ENCODE peak calls at places on chromosomes 12 and 14, in six cellular contexts. One of them, this sample, is unnamed.

GRCh38 chr12:54355104-54355815 is 9.0 kb downstream of the GPR84 start:
- DNase-seq in IMR-90: no peak
- DNase-seq in A549: no peak
- DNase-seq in transverse colon: no peak
- DNase-seq in esophagus squamous epithelium: no peak
- DNase-seq in erythroblast: no peak
- DNase-seq in this sample: no peak

GRCh38 chr14:80988742-80989429 is 33.5 kb downstream of the TSHR start:
- DNase-seq in A549: no peak
- DNase-seq in esophagus squamous epithelium: no peak
- DNase-seq in transverse colon: no peak
- DNase-seq in IMR-90: peak
- DNase-seq in erythroblast: no peak
- DNase-seq in this sample: no peak

GRCh38 chr14:87944987-87945604 is 47.9 kb downstream of the GALC start:
- DNase-seq in erythroblast: peak
- DNase-seq in IMR-90: peak
- DNase-seq in esophagus squamous epithelium: no peak
- DNase-seq in transverse colon: no peak
- DNase-seq in A549: peak
- DNase-seq in this sample: no peak

GRCh38 chr14:96100171-96101064 is 61.3 kb downstream of the C14orf132 start:
- DNase-seq in IMR-90: peak
- DNase-seq in transverse colon: peak
- DNase-seq in erythroblast: peak
- DNase-seq in A549: peak
- DNase-seq in esophagus squamous epithelium: no peak
- DNase-seq in this sample: no peak

GRCh38 chr12:104668274-104668718 is 211.5 kb downstream of the CHST11 start:
- DNase-seq in A549: no peak
- DNase-seq in transverse colon: peak
- DNase-seq in erythroblast: peak
- DNase-seq in esophagus squamous epithelium: no peak
- DNase-seq in IMR-90: peak
- DNase-seq in this sample: no peak

GRCh38 chr12:24853588-24853987 is 95.3 kb downstream of the BCAT1 start:
- DNase-seq in IMR-90: peak
- DNase-seq in transverse colon: no peak
- DNase-seq in erythroblast: no peak
- DNase-seq in A549: no peak
- DNase-seq in esophagus squamous epithelium: no peak
- DNase-seq in this sample: no peak

GRCh38 chr12:109595321-109595902 is 21.8 kb downstream of the MVK start:
- DNase-seq in A549: no peak
- DNase-seq in erythroblast: no peak
- DNase-seq in esophagus squamous epithelium: no peak
- DNase-seq in transverse colon: no peak
- DNase-seq in IMR-90: no peak
- DNase-seq in this sample: no peak

GRCh38 chr14:59354666-59355065 is 110.5 kb downstream of the GPR135 start:
- DNase-seq in IMR-90: peak
- DNase-seq in A549: no peak
- DNase-seq in transverse colon: no peak
- DNase-seq in erythroblast: no peak
- DNase-seq in esophagus squamous epithelium: no peak
- DNase-seq in this sample: no peak

GRCh38 chr12:24742378-24742777 is 206.5 kb downstream of the BCAT1 start:
- DNase-seq in erythroblast: no peak
- DNase-seq in A549: no peak
- DNase-seq in IMR-90: no peak
- DNase-seq in transverse colon: peak
- DNase-seq in esophagus squamous epithelium: no peak
- DNase-seq in this sample: no peak

GRCh38 chr12:124457287-124458219 is 109.9 kb downstream of the NCOR2 start:
- DNase-seq in A549: no peak
- DNase-seq in IMR-90: peak
- DNase-seq in erythroblast: peak
- DNase-seq in transverse colon: peak
- DNase-seq in esophagus squamous epithelium: peak
- DNase-seq in this sample: peak
- TF ChIP-seq POLR2A in A549: no peak
- TF ChIP-seq POLR2A in IMR-90: no peak
- TF ChIP-seq POLR2A in erythroblast: no peak
- TF ChIP-seq POLR2A in transverse colon: no peak
- TF ChIP-seq POLR2A in esophagus squamous epithelium: peak
- TF ChIP-seq POLR2A in this sample: no peak

DNA sequence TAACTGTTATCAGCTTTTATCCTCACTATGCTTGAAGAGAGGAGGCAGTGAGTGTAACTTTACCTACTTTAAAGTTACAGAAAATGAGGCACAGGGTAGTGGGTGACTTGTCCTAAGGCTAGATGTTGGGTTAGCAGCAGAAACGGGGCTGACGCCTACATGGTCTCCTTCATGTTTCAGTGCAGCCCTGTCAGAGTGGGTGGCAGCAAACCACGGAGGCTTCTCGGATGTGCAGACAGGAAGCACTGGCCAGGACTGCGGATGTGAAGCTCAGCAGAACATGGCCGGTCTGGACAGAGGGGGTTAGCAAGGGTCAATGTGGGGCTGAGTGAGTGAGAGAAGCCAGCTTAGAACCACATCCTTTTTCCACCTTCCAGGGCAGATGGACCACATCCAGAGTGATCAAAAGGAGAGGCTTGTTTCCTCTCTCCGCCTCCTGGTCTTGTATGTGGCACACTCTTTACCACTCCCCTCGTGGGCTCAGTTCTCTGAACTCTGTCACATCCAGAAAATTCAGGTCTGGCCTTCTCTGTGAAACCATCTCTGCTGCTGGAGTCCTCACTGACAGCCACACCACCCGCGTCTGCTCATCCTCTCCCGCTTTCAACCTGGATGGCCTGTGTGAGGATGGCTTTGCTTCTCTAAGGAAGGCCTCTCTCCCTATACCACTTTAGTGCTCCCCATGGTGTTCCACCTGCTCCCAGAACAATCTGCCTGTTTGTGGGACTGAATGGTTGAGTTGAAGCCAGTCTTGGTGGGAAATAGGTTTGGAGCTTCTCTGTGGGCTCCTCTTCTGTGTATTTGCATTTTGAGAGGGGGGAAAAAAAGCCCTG is 14.1 kb downstream of the SUSD6 start:
- DNase-seq in esophagus squamous epithelium: no peak
- DNase-seq in A549: no peak
- DNase-seq in IMR-90: peak
- DNase-seq in transverse colon: peak
- DNase-seq in erythroblast: peak
- DNase-seq in this sample: no peak
- TF ChIP-seq POLR2A in esophagus squamous epithelium: no peak
- TF ChIP-seq POLR2A in A549: no peak
- TF ChIP-seq POLR2A in IMR-90: no peak
- TF ChIP-seq POLR2A in transverse colon: no peak
- TF ChIP-seq POLR2A in erythroblast: no peak
- TF ChIP-seq POLR2A in this sample: no peak

DNA sequence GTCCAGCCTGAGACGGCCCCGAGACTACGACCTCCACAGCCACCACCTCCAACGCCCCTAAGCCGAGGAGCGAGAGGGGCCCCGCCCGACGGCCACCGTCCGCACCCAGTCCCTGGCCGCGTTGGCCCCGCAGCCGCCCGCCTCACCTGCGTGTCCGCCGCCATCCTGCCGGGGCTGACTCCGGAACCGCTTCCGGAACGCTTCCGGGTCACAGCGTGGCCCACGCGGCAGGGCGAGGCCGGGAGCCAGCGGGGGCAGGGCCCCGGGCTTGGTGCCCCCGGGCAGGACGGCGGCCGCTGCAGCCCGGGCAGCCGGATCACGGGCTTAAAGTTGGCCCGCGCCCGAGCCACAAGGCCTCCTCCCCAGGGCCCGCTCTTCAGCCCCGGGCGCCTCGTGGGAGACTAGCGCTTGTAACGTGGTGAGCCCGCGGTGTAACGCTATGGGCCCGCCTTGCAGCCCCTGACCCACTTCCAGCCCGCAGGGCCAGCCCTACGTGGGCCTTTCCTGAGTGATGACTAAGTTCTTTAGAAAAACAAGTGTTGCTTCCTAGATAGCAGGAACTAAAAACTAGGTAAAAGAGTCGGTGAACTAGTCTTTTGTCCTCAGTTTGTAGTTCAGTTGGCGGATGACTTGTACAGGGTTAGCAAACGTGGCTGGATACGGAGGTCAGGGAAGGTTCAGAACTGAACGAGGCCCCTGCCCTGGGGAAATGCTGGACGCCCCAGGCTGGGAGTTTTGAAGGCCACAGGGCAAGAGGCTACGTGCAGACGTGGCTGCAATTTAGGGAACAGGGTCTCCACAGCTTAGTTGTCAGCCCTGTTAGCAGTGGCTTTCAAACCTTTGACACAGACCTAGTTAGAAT is at the start of gene GCN1:
- DNase-seq in A549: peak
- DNase-seq in transverse colon: peak
- DNase-seq in esophagus squamous epithelium: no peak
- DNase-seq in erythroblast: peak
- DNase-seq in IMR-90: peak
- DNase-seq in this sample: no peak
- TF ChIP-seq POLR2A in A549: peak
- TF ChIP-seq POLR2A in transverse colon: peak
- TF ChIP-seq POLR2A in esophagus squamous epithelium: peak
- TF ChIP-seq POLR2A in erythroblast: peak
- TF ChIP-seq POLR2A in IMR-90: peak
- TF ChIP-seq POLR2A in this sample: peak

GRCh38 chr12:6310771-6311610 is 509 bp downstream of the PLEKHG6 start:
- DNase-seq in esophagus squamous epithelium: no peak
- DNase-seq in IMR-90: no peak
- DNase-seq in transverse colon: no peak
- DNase-seq in A549: no peak
- DNase-seq in erythroblast: no peak
- DNase-seq in this sample: no peak
- TF ChIP-seq POLR2A in esophagus squamous epithelium: no peak
- TF ChIP-seq POLR2A in IMR-90: no peak
- TF ChIP-seq POLR2A in transverse colon: no peak
- TF ChIP-seq POLR2A in A549: no peak
- TF ChIP-seq POLR2A in erythroblast: no peak
- TF ChIP-seq POLR2A in this sample: no peak

GRCh38 chr12:6383572-6384498 is at the start of gene LTBR:
- DNase-seq in IMR-90: peak
- DNase-seq in transverse colon: peak
- DNase-seq in esophagus squamous epithelium: peak
- DNase-seq in A549: peak
- DNase-seq in erythroblast: peak
- DNase-seq in this sample: no peak
- TF ChIP-seq POLR2A in IMR-90: peak
- TF ChIP-seq POLR2A in transverse colon: peak
- TF ChIP-seq POLR2A in esophagus squamous epithelium: peak
- TF ChIP-seq POLR2A in A549: peak
- TF ChIP-seq POLR2A in erythroblast: no peak
- TF ChIP-seq POLR2A in this sample: peak

GRCh38 chr14:89408907-89409675 is 7.9 kb downstream of the FOXN3 start:
- DNase-seq in A549: no peak
- DNase-seq in erythroblast: no peak
- DNase-seq in esophagus squamous epithelium: no peak
- DNase-seq in transverse colon: no peak
- DNase-seq in IMR-90: no peak
- DNase-seq in this sample: no peak

GRCh38 chr14:89405712-89406111 is 11.3 kb downstream of the FOXN3 start:
- DNase-seq in esophagus squamous epithelium: no peak
- DNase-seq in transverse colon: no peak
- DNase-seq in A549: no peak
- DNase-seq in erythroblast: no peak
- DNase-seq in IMR-90: no peak
- DNase-seq in this sample: no peak

GRCh38 chr14:89409961-89410360 is 7.1 kb downstream of the FOXN3 start:
- DNase-seq in esophagus squamous epithelium: no peak
- DNase-seq in erythroblast: no peak
- DNase-seq in IMR-90: no peak
- DNase-seq in transverse colon: no peak
- DNase-seq in A549: no peak
- DNase-seq in this sample: no peak

GRCh38 chr14:89407856-89408255 is 9.2 kb downstream of the FOXN3 start:
- DNase-seq in erythroblast: no peak
- DNase-seq in IMR-90: peak
- DNase-seq in esophagus squamous epithelium: no peak
- DNase-seq in transverse colon: no peak
- DNase-seq in A549: no peak
- DNase-seq in this sample: no peak

GRCh38 chr14:89406941-89407340 is 10.1 kb downstream of the FOXN3 start:
- DNase-seq in transverse colon: no peak
- DNase-seq in A549: no peak
- DNase-seq in IMR-90: no peak
- DNase-seq in esophagus squamous epithelium: no peak
- DNase-seq in erythroblast: no peak
- DNase-seq in this sample: no peak
- TF ChIP-seq POLR2A in transverse colon: no peak
- TF ChIP-seq POLR2A in A549: no peak
- TF ChIP-seq POLR2A in IMR-90: no peak
- TF ChIP-seq POLR2A in esophagus squamous epithelium: no peak
- TF ChIP-seq POLR2A in erythroblast: no peak
- TF ChIP-seq POLR2A in this sample: no peak

GRCh38 chr14:51845811-51846210 is 14.6 kb upstream of the GNG2 start:
- DNase-seq in erythroblast: no peak
- DNase-seq in IMR-90: no peak
- DNase-seq in esophagus squamous epithelium: no peak
- DNase-seq in transverse colon: no peak
- DNase-seq in A549: no peak
- DNase-seq in this sample: no peak

GRCh38 chr14:51846631-51847488 is 13.6 kb upstream of the GNG2 start:
- DNase-seq in erythroblast: peak
- DNase-seq in transverse colon: peak
- DNase-seq in esophagus squamous epithelium: peak
- DNase-seq in IMR-90: peak
- DNase-seq in A549: no peak
- DNase-seq in this sample: no peak

GRCh38 chr14:51849095-51849494 is 11.3 kb upstream of the GNG2 start:
- DNase-seq in esophagus squamous epithelium: no peak
- DNase-seq in A549: no peak
- DNase-seq in IMR-90: peak
- DNase-seq in erythroblast: no peak
- DNase-seq in transverse colon: no peak
- DNase-seq in this sample: no peak

GRCh38 chr14:51848120-51848519 is 12.3 kb upstream of the GNG2 start:
- DNase-seq in IMR-90: no peak
- DNase-seq in esophagus squamous epithelium: no peak
- DNase-seq in transverse colon: no peak
- DNase-seq in erythroblast: no peak
- DNase-seq in A549: no peak
- DNase-seq in this sample: no peak

GRCh38 chr14:51847489-51847796 is 13.0 kb upstream of the GNG2 start:
- DNase-seq in IMR-90: no peak
- DNase-seq in erythroblast: no peak
- DNase-seq in transverse colon: no peak
- DNase-seq in esophagus squamous epithelium: no peak
- DNase-seq in A549: no peak
- DNase-seq in this sample: no peak
- TF ChIP-seq POLR2A in IMR-90: no peak
- TF ChIP-seq POLR2A in erythroblast: peak
- TF ChIP-seq POLR2A in transverse colon: no peak
- TF ChIP-seq POLR2A in esophagus squamous epithelium: no peak
- TF ChIP-seq POLR2A in A549: no peak
- TF ChIP-seq POLR2A in this sample: no peak